ENCODE peak calls at places on chromosomes 3 and 15, in eight cellular contexts. R is NCI-H510A treated with DMSO at 0.1 percent for 48 hours, S is ACHN, F is ELF-1, Q is anterior cingulate cortex, G is H54, D is left cardiac atrium, A is brain microvascular endothelial cell. P is an unnamed sample.
A peak's percentile ranks its signal among the peaks of the same experiment; 100 is the strongest.

GRCh38 chr3:189270248-189270832 is 98.6 kb downstream of the TPRG1 start:
- DNase-seq in F (peak; percentile 74), D (peak; percentile 30), R (peak; percentile 85), A (peak; percentile 80), G (peak; percentile 38), Q (peak; percentile 2), S (peak; percentile 40), P (peak; percentile 77)

GRCh38 chr3:60047426-60048200 is 997.8 kb upstream of the CFAP20DC start:
- DNase-seq in S (no peak), Q (no peak), F (no peak), D (no peak), G (no peak), A (no peak), R (no peak), P (no peak)

GRCh38 chr3:134665243-134665642 is 14.4 kb upstream of the KY start:
- DNase-seq in G (no peak), D (no peak), S (no peak), F (no peak), A (no peak), Q (no peak), R (no peak), P (no peak)

GRCh38 chr15:69798481-69799315 is 299.0 kb downstream of the TLE3 start:
- DNase-seq in R (no peak), F (no peak), Q (no peak), S (no peak), A (peak; percentile 33), D (no peak), G (no peak), P (no peak)

GRCh38 chr3:56001991-56002390 is 466.3 kb downstream of the ERC2 start:
- DNase-seq in F (no peak), A (no peak), Q (no peak), R (no peak), S (no peak), D (no peak), G (no peak), P (no peak)

GRCh38 chr3:55795736-55796135 is 308.6 kb upstream of the WNT5A start:
- DNase-seq in A (peak; percentile 20), D (no peak), Q (no peak), R (no peak), F (no peak), G (no peak), S (no peak), P (no peak)

GRCh38 chr3:169948559-169949371 is 17.8 kb upstream of the SEC62 start:
- DNase-seq in Q (no peak), F (no peak), S (no peak), A (no peak), G (no peak), D (no peak), R (peak; percentile 62), P (no peak)

GRCh38 chr3:98556164-98557130 is 24.7 kb downstream of the GPR15 start:
- DNase-seq in G (no peak), R (no peak), D (no peak), S (no peak), Q (no peak), A (peak; percentile 36), F (no peak), P (no peak)

GRCh38 chr3:63914312-63914711 is 2.1 kb upstream of the SCAANT1 start:
- DNase-seq in R (no peak), Q (no peak), A (no peak), D (no peak), S (no peak), F (no peak), G (no peak), P (peak; percentile 55)

GRCh38 chr3:26763723-26764122 is 141.2 kb downstream of the LRRC3B start:
- DNase-seq in F (no peak), D (no peak), Q (no peak), R (no peak), A (no peak), S (no peak), G (no peak), P (no peak)

GRCh38 chr3:197718904-197719303 is 17.8 kb downstream of the RUBCN start:
- DNase-seq in Q (no peak), F (no peak), D (no peak), G (peak; percentile 71), S (peak; percentile 92), R (no peak), A (peak; percentile 94), P (peak; percentile 39)

GRCh38 chr3:146966124-146966523 is 361.0 kb upstream of the PLSCR5 start:
- DNase-seq in R (no peak), A (no peak), G (no peak), Q (no peak), S (no peak), F (no peak), D (no peak), P (no peak)

GRCh38 chr15:64456634-64457108 is 3.7 kb upstream of the ZNF609 start:
- DNase-seq in D (no peak), F (no peak), R (no peak), A (no peak), Q (no peak), G (no peak), S (no peak), P (no peak)

GRCh38 chr3:60953406-60953805 is 297.8 kb downstream of the FHIT start:
- DNase-seq in D (no peak), S (no peak), G (no peak), R (no peak), A (no peak), Q (no peak), F (no peak), P (no peak)

GRCh38 chr3:101779808-101780366 is 876 bp downstream of the NXPE3 start:
- DNase-seq in F (no peak), Q (no peak), R (no peak), A (no peak), S (no peak), G (no peak), D (no peak), P (no peak)

GRCh38 chr15:40305281-40305680 is 2.5 kb downstream of the PLCB2 start:
- DNase-seq in S (no peak), F (no peak), D (peak; percentile 1), G (no peak), R (no peak), A (no peak), Q (no peak), P (no peak)

GRCh38 chr3:76991165-76991564 is 48.7 kb upstream of the ROBO2 start:
- DNase-seq in R (no peak), S (no peak), G (no peak), D (no peak), F (no peak), A (no peak), Q (no peak), P (no peak)

GRCh38 chr3:12905316-12906071 is 64.1 kb upstream of the RPL32 start:
- DNase-seq in Q (no peak), D (no peak), G (no peak), R (no peak), S (no peak), F (no peak), A (no peak), P (no peak)

GRCh38 chr3:194491996-194492395 is 5.2 kb upstream of the ATP13A3 start:
- DNase-seq in R (no peak), D (no peak), F (no peak), Q (no peak), G (no peak), A (no peak), S (no peak), P (no peak)

GRCh38 chr15:60580650-60581415 is 101.9 kb upstream of the ICE2 start:
- DNase-seq in R (no peak), Q (no peak), A (no peak), G (no peak), F (no peak), S (no peak), D (no peak), P (no peak)

GRCh38 chr15:36449084-36449661 is 130.3 kb upstream of the CDIN1 start:
- DNase-seq in S (no peak), D (no peak), F (peak; percentile 73), G (peak; percentile 30), A (no peak), Q (no peak), R (no peak), P (peak; percentile 21)

GRCh38 chr3:41363830-41364523 is 164.7 kb downstream of the CTNNB1 start:
- DNase-seq in G (no peak), A (no peak), R (no peak), D (no peak), S (no peak), Q (no peak), F (peak; percentile 54), P (no peak)

GRCh38 chr3:10983219-10983916 is 9.2 kb upstream of the SLC6A1 start:
- DNase-seq in G (peak; percentile 87), R (no peak), Q (peak; percentile 31), D (no peak), S (peak; percentile 49), F (peak; percentile 40), A (peak; percentile 35), P (peak; percentile 80)

GRCh38 chr15:22253676-22254408 is 173.5 kb downstream of the OR4M2 start:
- DNase-seq in F (no peak), R (no peak), S (no peak), G (no peak), D (no peak), A (no peak), Q (no peak), P (no peak)

GRCh38 chr15:52010633-52011595 is 8.1 kb upstream of the MAPK6 start:
- DNase-seq in D (no peak), G (no peak), Q (no peak), R (no peak), F (no peak), A (peak; percentile 88), S (peak; percentile 38), P (peak; percentile 31)

GRCh38 chr3:98855811-98856400 is 45.6 kb downstream of the DCBLD2 start:
- DNase-seq in D (peak; percentile 27), G (peak; percentile 26), R (no peak), S (peak; percentile 45), Q (no peak), F (no peak), A (peak; percentile 77), P (peak; percentile 81)

GRCh38 chr3:13688034-13688433 is 139.1 kb downstream of the FBLN2 start:
- DNase-seq in D (no peak), F (no peak), S (no peak), R (no peak), G (no peak), A (no peak), Q (no peak), P (no peak)